ENCODE peak calls at places on chromosomes 1 and 21, in seven cellular contexts. One of them, this sample, is unnamed.

GRCh38 chr1:111139234-111139955 is 498 bp downstream of the DRAM2 start:
- DNase-seq in GM23338: peak; percentile 84
- DNase-seq in RWPE1: peak; percentile 57
- DNase-seq in IMR-90: peak; percentile 58
- DNase-seq in upper lobe of right lung: no peak
- DNase-seq in heart left ventricle: peak; percentile 50
- DNase-seq in endothelial cell of umbilical vein: peak; percentile 69
- DNase-seq in this sample: peak; percentile 51

GRCh38 chr1:230414102-230414501 is 12.0 kb downstream of the PGBD5 start:
- DNase-seq in GM23338: no peak
- DNase-seq in RWPE1: no peak
- DNase-seq in IMR-90: no peak
- DNase-seq in upper lobe of right lung: no peak
- DNase-seq in heart left ventricle: no peak
- DNase-seq in endothelial cell of umbilical vein: no peak
- DNase-seq in this sample: no peak

GRCh38 chr1:87957331-87957730 is 628.7 kb downstream of the LMO4 start:
- DNase-seq in GM23338: no peak
- DNase-seq in RWPE1: no peak
- DNase-seq in IMR-90: peak; percentile 20
- DNase-seq in upper lobe of right lung: no peak
- DNase-seq in heart left ventricle: no peak
- DNase-seq in endothelial cell of umbilical vein: no peak
- DNase-seq in this sample: peak; percentile 63

GRCh38 chr1:168535536-168535935 is 8.3 kb downstream of the XCL2 start:
- DNase-seq in GM23338: no peak
- DNase-seq in RWPE1: no peak
- DNase-seq in IMR-90: no peak
- DNase-seq in upper lobe of right lung: no peak
- DNase-seq in heart left ventricle: no peak
- DNase-seq in endothelial cell of umbilical vein: no peak
- DNase-seq in this sample: no peak

GRCh38 chr1:188363943-188364342 is 1535.2 kb downstream of the PLA2G4A start:
- DNase-seq in GM23338: no peak
- DNase-seq in RWPE1: no peak
- DNase-seq in IMR-90: no peak
- DNase-seq in upper lobe of right lung: no peak
- DNase-seq in heart left ventricle: no peak
- DNase-seq in endothelial cell of umbilical vein: no peak
- DNase-seq in this sample: no peak

GRCh38 chr1:212401838-212402582 is 12.7 kb downstream of the PACC1 start:
- DNase-seq in GM23338: no peak
- DNase-seq in RWPE1: no peak
- DNase-seq in IMR-90: peak; percentile 73
- DNase-seq in upper lobe of right lung: no peak
- DNase-seq in heart left ventricle: no peak
- DNase-seq in endothelial cell of umbilical vein: no peak
- DNase-seq in this sample: peak; percentile 81

GRCh38 chr1:17369466-17369865 is 2.5 kb upstream of the PADI6 start:
- DNase-seq in GM23338: no peak
- DNase-seq in RWPE1: peak; percentile 89
- DNase-seq in IMR-90: peak; percentile 37
- DNase-seq in upper lobe of right lung: no peak
- DNase-seq in heart left ventricle: no peak
- DNase-seq in endothelial cell of umbilical vein: no peak
- DNase-seq in this sample: peak; percentile 95

GRCh38 chr1:208374391-208374941 is 130.3 kb upstream of the PLXNA2 start:
- DNase-seq in GM23338: no peak
- DNase-seq in RWPE1: no peak
- DNase-seq in IMR-90: no peak
- DNase-seq in upper lobe of right lung: no peak
- DNase-seq in heart left ventricle: no peak
- DNase-seq in endothelial cell of umbilical vein: no peak
- DNase-seq in this sample: no peak

GRCh38 chr1:219188331-219188803 is 14.7 kb downstream of the LYPLAL1 start:
- DNase-seq in GM23338: no peak
- DNase-seq in RWPE1: no peak
- DNase-seq in IMR-90: no peak
- DNase-seq in upper lobe of right lung: no peak
- DNase-seq in heart left ventricle: no peak
- DNase-seq in endothelial cell of umbilical vein: peak; percentile 57
- DNase-seq in this sample: no peak

GRCh38 chr1:246631426-246631825 is 65.2 kb downstream of the CNST start:
- DNase-seq in GM23338: no peak
- DNase-seq in RWPE1: no peak
- DNase-seq in IMR-90: peak; percentile 82
- DNase-seq in upper lobe of right lung: no peak
- DNase-seq in heart left ventricle: no peak
- DNase-seq in endothelial cell of umbilical vein: no peak
- DNase-seq in this sample: peak; percentile 47

GRCh38 chr1:167432780-167433179 is 85.5 kb downstream of the CD247 start:
- DNase-seq in GM23338: no peak
- DNase-seq in RWPE1: no peak
- DNase-seq in IMR-90: no peak
- DNase-seq in upper lobe of right lung: no peak
- DNase-seq in heart left ventricle: no peak
- DNase-seq in endothelial cell of umbilical vein: no peak
- DNase-seq in this sample: no peak

GRCh38 chr1:31957701-31958674 is 19.8 kb upstream of the PTP4A2 start:
- DNase-seq in GM23338: no peak
- DNase-seq in RWPE1: no peak
- DNase-seq in IMR-90: no peak
- DNase-seq in upper lobe of right lung: no peak
- DNase-seq in heart left ventricle: peak; percentile 28
- DNase-seq in endothelial cell of umbilical vein: no peak
- DNase-seq in this sample: no peak

GRCh38 chr1:109399326-109399957 is 1.7 kb upstream of the SORT1 start:
- DNase-seq in GM23338: peak; percentile 77
- DNase-seq in RWPE1: peak; percentile 45
- DNase-seq in IMR-90: peak; percentile 59
- DNase-seq in upper lobe of right lung: no peak
- DNase-seq in heart left ventricle: peak; percentile 28
- DNase-seq in endothelial cell of umbilical vein: peak; percentile 83
- DNase-seq in this sample: peak; percentile 70

GRCh38 chr1:14782741-14783591 is 184.5 kb downstream of the KAZN start:
- DNase-seq in GM23338: peak; percentile 43
- DNase-seq in RWPE1: no peak
- DNase-seq in IMR-90: no peak
- DNase-seq in upper lobe of right lung: no peak
- DNase-seq in heart left ventricle: no peak
- DNase-seq in endothelial cell of umbilical vein: no peak
- DNase-seq in this sample: no peak

GRCh38 chr1:95084317-95085176 is 11.8 kb upstream of the ALG14 start:
- DNase-seq in GM23338: peak; percentile 83
- DNase-seq in RWPE1: peak; percentile 32
- DNase-seq in IMR-90: peak; percentile 21
- DNase-seq in upper lobe of right lung: no peak
- DNase-seq in heart left ventricle: no peak
- DNase-seq in endothelial cell of umbilical vein: peak; percentile 39
- DNase-seq in this sample: peak; percentile 33

GRCh38 chr1:169106921-169107672 is 607 bp downstream of the ATP1B1 start:
- DNase-seq in GM23338: peak; percentile 52
- DNase-seq in RWPE1: no peak
- DNase-seq in IMR-90: peak; percentile 39
- DNase-seq in upper lobe of right lung: peak; percentile 75
- DNase-seq in heart left ventricle: no peak
- DNase-seq in endothelial cell of umbilical vein: peak; percentile 52
- DNase-seq in this sample: no peak

DNA sequence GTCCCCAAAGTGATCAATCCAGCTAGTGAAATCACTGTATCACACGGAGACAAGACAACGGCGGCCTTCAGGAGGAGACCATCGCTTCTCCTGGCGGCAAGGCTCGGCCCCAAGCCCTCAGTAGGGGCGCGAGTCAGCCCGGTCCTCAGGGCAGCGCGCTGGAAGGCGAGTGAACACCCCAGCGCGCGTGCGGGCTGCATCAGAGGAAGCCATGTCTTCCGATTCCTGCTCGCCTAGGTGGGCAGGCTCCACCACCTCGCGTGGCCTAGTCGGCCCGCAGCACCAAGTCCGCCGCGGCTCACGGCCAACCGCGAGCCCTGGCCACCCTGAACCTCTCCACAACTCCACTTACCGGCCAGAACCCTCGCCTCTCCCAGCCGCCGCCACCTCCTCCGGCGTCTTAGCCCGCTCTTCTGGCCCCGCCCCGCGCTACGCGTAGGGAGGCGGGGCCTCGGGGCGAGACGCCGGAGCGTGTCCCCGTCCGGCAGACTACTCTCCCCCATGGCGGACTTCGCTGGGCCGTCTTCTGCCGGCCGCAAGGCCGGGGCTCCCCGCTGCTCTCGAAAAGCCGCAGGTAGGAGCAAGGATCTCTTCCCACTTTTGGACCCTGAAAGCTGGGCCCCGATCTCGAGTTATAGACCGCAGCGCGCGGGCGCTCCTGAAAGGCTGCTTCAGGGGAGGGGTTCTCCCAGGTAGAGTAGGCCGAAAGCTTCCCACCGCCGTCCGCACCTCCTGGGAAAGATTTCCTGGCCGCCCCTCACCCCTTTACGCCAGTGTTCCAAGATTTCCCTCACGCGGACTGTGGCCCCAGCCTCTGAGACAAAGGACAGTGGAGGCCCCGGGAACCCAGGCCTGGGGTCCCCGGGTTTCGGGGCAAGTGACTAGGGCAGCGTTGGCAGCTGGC is at the start of the genes GLMN and RPAP2:
- DNase-seq in GM23338: peak; percentile 90
- DNase-seq in RWPE1: peak; percentile 74
- DNase-seq in IMR-90: peak; percentile 81
- DNase-seq in upper lobe of right lung: peak; percentile 93
- DNase-seq in heart left ventricle: peak; percentile 79
- DNase-seq in endothelial cell of umbilical vein: peak; percentile 90
- DNase-seq in this sample: peak; percentile 86
- TF ChIP-seq CTCF in GM23338: no peak
- TF ChIP-seq CTCF in RWPE1: no peak
- TF ChIP-seq CTCF in IMR-90: peak; percentile 16
- TF ChIP-seq CTCF in upper lobe of right lung: no peak
- TF ChIP-seq CTCF in heart left ventricle: no peak
- TF ChIP-seq CTCF in endothelial cell of umbilical vein: peak; percentile 3
- TF ChIP-seq CTCF in this sample: peak; percentile 0

GRCh38 chr1:205456383-205456867 is 580 bp upstream of the BLACAT1 start:
- DNase-seq in GM23338: peak; percentile 75
- DNase-seq in RWPE1: no peak
- DNase-seq in IMR-90: no peak
- DNase-seq in upper lobe of right lung: no peak
- DNase-seq in heart left ventricle: no peak
- DNase-seq in endothelial cell of umbilical vein: no peak
- DNase-seq in this sample: no peak
- TF ChIP-seq CTCF in GM23338: peak; percentile 23
- TF ChIP-seq CTCF in RWPE1: no peak
- TF ChIP-seq CTCF in IMR-90: no peak
- TF ChIP-seq CTCF in upper lobe of right lung: no peak
- TF ChIP-seq CTCF in heart left ventricle: no peak
- TF ChIP-seq CTCF in endothelial cell of umbilical vein: no peak
- TF ChIP-seq CTCF in this sample: no peak

DNA sequence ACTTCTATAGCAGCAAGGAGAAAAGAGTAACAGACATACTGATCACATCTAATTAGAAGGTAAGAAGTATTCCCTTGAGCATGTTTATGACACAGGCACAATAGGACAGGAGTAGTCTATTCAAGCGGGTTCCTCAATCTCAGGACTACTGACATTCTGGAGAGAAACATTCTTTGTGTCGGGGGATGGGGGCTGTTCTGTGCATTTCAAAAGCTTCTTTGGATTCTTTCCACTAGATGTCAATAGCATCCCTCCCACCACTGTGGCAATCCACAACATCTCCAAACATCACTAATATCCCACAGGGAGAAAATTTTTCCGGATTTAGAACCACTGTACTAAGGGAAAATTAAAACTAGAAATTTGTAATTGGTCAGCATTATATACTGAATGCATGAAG is 56.9 kb downstream of the ADAMTS5 start:
- DNase-seq in GM23338: peak; percentile 89
- DNase-seq in RWPE1: no peak
- DNase-seq in IMR-90: no peak
- DNase-seq in upper lobe of right lung: no peak
- DNase-seq in heart left ventricle: no peak
- DNase-seq in endothelial cell of umbilical vein: no peak
- DNase-seq in this sample: peak; percentile 12
- TF ChIP-seq CTCF in GM23338: peak; percentile 54
- TF ChIP-seq CTCF in RWPE1: no peak
- TF ChIP-seq CTCF in IMR-90: no peak
- TF ChIP-seq CTCF in upper lobe of right lung: no peak
- TF ChIP-seq CTCF in heart left ventricle: no peak
- TF ChIP-seq CTCF in endothelial cell of umbilical vein: no peak
- TF ChIP-seq CTCF in this sample: no peak

GRCh38 chr1:6280761-6281451 is 20.0 kb upstream of the GPR153 start:
- DNase-seq in GM23338: peak; percentile 86
- DNase-seq in RWPE1: no peak
- DNase-seq in IMR-90: no peak
- DNase-seq in upper lobe of right lung: peak; percentile 85
- DNase-seq in heart left ventricle: no peak
- DNase-seq in endothelial cell of umbilical vein: no peak
- DNase-seq in this sample: no peak
- TF ChIP-seq CTCF in GM23338: peak; percentile 60
- TF ChIP-seq CTCF in RWPE1: no peak
- TF ChIP-seq CTCF in IMR-90: peak; percentile 38
- TF ChIP-seq CTCF in upper lobe of right lung: peak; percentile 36
- TF ChIP-seq CTCF in heart left ventricle: peak; percentile 22
- TF ChIP-seq CTCF in endothelial cell of umbilical vein: peak; percentile 8
- TF ChIP-seq CTCF in this sample: no peak

DNA sequence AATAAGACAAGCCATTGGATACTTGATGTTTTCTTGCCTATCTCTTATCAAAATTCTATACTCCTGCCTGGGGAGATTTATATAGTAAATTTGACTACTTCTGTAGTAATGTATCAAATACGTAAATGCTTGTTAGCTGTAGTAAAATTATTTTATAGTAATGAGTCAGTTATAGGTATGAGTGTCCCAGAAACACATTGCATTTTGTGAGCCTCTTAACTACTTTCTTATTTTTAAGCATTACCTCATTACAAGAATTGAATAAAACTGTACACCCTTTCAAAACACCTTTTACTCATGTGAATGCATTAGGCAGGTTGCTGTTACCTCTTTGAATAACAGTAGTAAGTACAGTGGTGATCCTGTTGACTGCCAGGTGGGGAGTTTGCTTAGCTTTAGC is 28.4 kb downstream of the PRRC2C start:
- DNase-seq in GM23338: no peak
- DNase-seq in RWPE1: no peak
- DNase-seq in IMR-90: no peak
- DNase-seq in upper lobe of right lung: no peak
- DNase-seq in heart left ventricle: no peak
- DNase-seq in endothelial cell of umbilical vein: no peak
- DNase-seq in this sample: no peak
- TF ChIP-seq CTCF in GM23338: no peak
- TF ChIP-seq CTCF in RWPE1: no peak
- TF ChIP-seq CTCF in IMR-90: no peak
- TF ChIP-seq CTCF in upper lobe of right lung: no peak
- TF ChIP-seq CTCF in heart left ventricle: no peak
- TF ChIP-seq CTCF in endothelial cell of umbilical vein: no peak
- TF ChIP-seq CTCF in this sample: no peak

GRCh38 chr1:200681231-200681630 is 11.5 kb upstream of the DDX59 start:
- DNase-seq in GM23338: no peak
- DNase-seq in RWPE1: no peak
- DNase-seq in IMR-90: no peak
- DNase-seq in upper lobe of right lung: no peak
- DNase-seq in heart left ventricle: no peak
- DNase-seq in endothelial cell of umbilical vein: no peak
- DNase-seq in this sample: no peak

GRCh38 chr1:200684015-200684414 is 14.3 kb upstream of the DDX59 start:
- DNase-seq in GM23338: no peak
- DNase-seq in RWPE1: peak; percentile 83
- DNase-seq in IMR-90: peak; percentile 54
- DNase-seq in upper lobe of right lung: no peak
- DNase-seq in heart left ventricle: no peak
- DNase-seq in endothelial cell of umbilical vein: no peak
- DNase-seq in this sample: peak; percentile 98
- TF ChIP-seq CTCF in GM23338: no peak
- TF ChIP-seq CTCF in RWPE1: no peak
- TF ChIP-seq CTCF in IMR-90: no peak
- TF ChIP-seq CTCF in upper lobe of right lung: no peak
- TF ChIP-seq CTCF in heart left ventricle: no peak
- TF ChIP-seq CTCF in endothelial cell of umbilical vein: no peak
- TF ChIP-seq CTCF in this sample: no peak

This sample was measured in epithelial cell of esophagus.